ENCODE peak calls at places on chromosomes 16 and 17, in seven cellular contexts. One of them, this sample, is unnamed.

GRCh38 chr17:21027031-21027430 is 15.8 kb downstream of the USP22 start:
- DNase-seq in tibial artery: no peak
- DNase-seq in AG04450: no peak
- DNase-seq in gastrocnemius medialis: no peak
- DNase-seq in RWPE1: no peak
- DNase-seq in right lobe of liver: no peak
- DNase-seq in body of pancreas: no peak
- DNase-seq in this sample: no peak

GRCh38 chr17:38585805-38586529 is 19.8 kb downstream of the SRCIN1 start:
- DNase-seq in tibial artery: no peak
- DNase-seq in AG04450: no peak
- DNase-seq in gastrocnemius medialis: no peak
- DNase-seq in RWPE1: no peak
- DNase-seq in right lobe of liver: no peak
- DNase-seq in body of pancreas: no peak
- DNase-seq in this sample: no peak

GRCh38 chr17:28133562-28133970 is 91.1 kb downstream of the NLK start:
- DNase-seq in tibial artery: no peak
- DNase-seq in AG04450: no peak
- DNase-seq in gastrocnemius medialis: no peak
- DNase-seq in RWPE1: peak
- DNase-seq in right lobe of liver: no peak
- DNase-seq in body of pancreas: no peak
- DNase-seq in this sample: peak

GRCh38 chr16:71230122-71230845 is at the start of gene HYDIN:
- DNase-seq in tibial artery: no peak
- DNase-seq in AG04450: no peak
- DNase-seq in gastrocnemius medialis: no peak
- DNase-seq in RWPE1: peak
- DNase-seq in right lobe of liver: peak
- DNase-seq in body of pancreas: peak
- DNase-seq in this sample: peak

GRCh38 chr17:79873583-79873982 is 34.3 kb upstream of the CBX4 start:
- DNase-seq in tibial artery: no peak
- DNase-seq in AG04450: no peak
- DNase-seq in gastrocnemius medialis: no peak
- DNase-seq in RWPE1: no peak
- DNase-seq in right lobe of liver: no peak
- DNase-seq in body of pancreas: no peak
- DNase-seq in this sample: no peak

GRCh38 chr17:75077490-75078096 is 10.2 kb upstream of the SLC16A5 start:
- DNase-seq in tibial artery: peak
- DNase-seq in AG04450: no peak
- DNase-seq in gastrocnemius medialis: peak
- DNase-seq in RWPE1: no peak
- DNase-seq in right lobe of liver: peak
- DNase-seq in body of pancreas: peak
- DNase-seq in this sample: no peak

GRCh38 chr17:7478276-7479138 is 924 bp downstream of the ZBTB4 start:
- DNase-seq in tibial artery: peak
- DNase-seq in AG04450: no peak
- DNase-seq in gastrocnemius medialis: peak
- DNase-seq in RWPE1: peak
- DNase-seq in right lobe of liver: peak
- DNase-seq in body of pancreas: peak
- DNase-seq in this sample: no peak

GRCh38 chr17:45584092-45585036 is 93.8 kb upstream of the PLEKHM1 start:
- DNase-seq in tibial artery: peak
- DNase-seq in AG04450: no peak
- DNase-seq in gastrocnemius medialis: peak
- DNase-seq in RWPE1: peak
- DNase-seq in right lobe of liver: peak
- DNase-seq in body of pancreas: peak
- DNase-seq in this sample: no peak

DNA sequence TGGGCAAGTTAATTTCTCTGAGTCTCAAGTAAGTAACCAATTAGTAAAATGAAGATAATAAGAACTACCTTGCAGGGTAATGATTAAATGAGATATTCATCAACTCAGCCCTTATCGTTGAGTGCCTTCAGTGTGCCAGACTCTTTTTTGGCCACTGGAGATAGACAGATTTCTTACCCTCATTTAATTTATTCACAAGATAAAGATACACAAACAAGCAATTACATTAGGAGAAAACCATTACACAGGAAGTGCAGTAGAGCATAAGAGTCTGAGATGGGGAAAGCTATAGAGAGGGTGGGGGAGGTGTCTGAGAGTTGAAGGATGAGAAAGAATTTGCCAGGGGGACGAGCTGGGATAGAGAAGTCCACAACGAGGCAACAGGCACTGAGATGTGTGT is 72.5 kb upstream of the BCAR1 start:
- DNase-seq in tibial artery: no peak
- DNase-seq in AG04450: no peak
- DNase-seq in gastrocnemius medialis: no peak
- DNase-seq in RWPE1: no peak
- DNase-seq in right lobe of liver: no peak
- DNase-seq in body of pancreas: no peak
- DNase-seq in this sample: no peak
- H3K27ac ChIP-seq in tibial artery: no peak
- H3K27ac ChIP-seq in AG04450: no peak
- H3K27ac ChIP-seq in gastrocnemius medialis: no peak
- H3K27ac ChIP-seq in RWPE1: peak
- H3K27ac ChIP-seq in right lobe of liver: no peak
- H3K27ac ChIP-seq in body of pancreas: no peak
- H3K27ac ChIP-seq in this sample: peak

GRCh38 chr16:84893467-84893848 is 73.7 kb downstream of the CRISPLD2 start:
- DNase-seq in tibial artery: no peak
- DNase-seq in AG04450: no peak
- DNase-seq in gastrocnemius medialis: no peak
- DNase-seq in RWPE1: no peak
- DNase-seq in right lobe of liver: no peak
- DNase-seq in body of pancreas: no peak
- DNase-seq in this sample: no peak

GRCh38 chr16:84896847-84897246 is 77.1 kb downstream of the CRISPLD2 start:
- DNase-seq in tibial artery: no peak
- DNase-seq in AG04450: no peak
- DNase-seq in gastrocnemius medialis: no peak
- DNase-seq in RWPE1: no peak
- DNase-seq in right lobe of liver: no peak
- DNase-seq in body of pancreas: no peak
- DNase-seq in this sample: no peak

GRCh38 chr16:84893849-84894599 is 74.2 kb downstream of the CRISPLD2 start:
- DNase-seq in tibial artery: no peak
- DNase-seq in AG04450: no peak
- DNase-seq in gastrocnemius medialis: no peak
- DNase-seq in RWPE1: no peak
- DNase-seq in right lobe of liver: no peak
- DNase-seq in body of pancreas: no peak
- DNase-seq in this sample: no peak

GRCh38 chr16:84892097-84892496 is 72.3 kb downstream of the CRISPLD2 start:
- DNase-seq in tibial artery: no peak
- DNase-seq in AG04450: no peak
- DNase-seq in gastrocnemius medialis: no peak
- DNase-seq in RWPE1: no peak
- DNase-seq in right lobe of liver: no peak
- DNase-seq in body of pancreas: no peak
- DNase-seq in this sample: no peak

DNA sequence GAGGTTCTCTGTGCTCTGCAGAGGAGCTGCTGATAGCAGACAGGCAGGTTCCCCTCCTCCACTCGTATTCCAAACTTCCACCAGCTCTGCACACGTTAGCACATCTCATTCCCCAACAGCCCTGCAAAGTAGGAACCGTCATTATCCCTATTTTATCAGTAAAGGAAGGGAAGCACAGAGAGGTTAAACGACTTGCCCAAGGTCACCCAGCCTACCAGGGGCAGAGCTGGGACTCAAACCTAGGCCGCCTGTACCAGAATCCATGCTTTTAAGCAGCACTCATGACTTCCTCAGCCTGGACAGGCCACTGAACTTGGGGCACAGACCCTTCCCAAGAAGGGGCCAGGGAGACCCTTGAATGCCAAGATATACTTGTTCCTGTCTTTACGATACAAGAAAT is 75.2 kb downstream of the CRISPLD2 start:
- DNase-seq in tibial artery: no peak
- DNase-seq in AG04450: no peak
- DNase-seq in gastrocnemius medialis: no peak
- DNase-seq in RWPE1: no peak
- DNase-seq in right lobe of liver: no peak
- DNase-seq in body of pancreas: no peak
- DNase-seq in this sample: no peak
- H3K27ac ChIP-seq in tibial artery: no peak
- H3K27ac ChIP-seq in AG04450: no peak
- H3K27ac ChIP-seq in gastrocnemius medialis: no peak
- H3K27ac ChIP-seq in RWPE1: no peak
- H3K27ac ChIP-seq in right lobe of liver: no peak
- H3K27ac ChIP-seq in body of pancreas: no peak
- H3K27ac ChIP-seq in this sample: no peak

DNA sequence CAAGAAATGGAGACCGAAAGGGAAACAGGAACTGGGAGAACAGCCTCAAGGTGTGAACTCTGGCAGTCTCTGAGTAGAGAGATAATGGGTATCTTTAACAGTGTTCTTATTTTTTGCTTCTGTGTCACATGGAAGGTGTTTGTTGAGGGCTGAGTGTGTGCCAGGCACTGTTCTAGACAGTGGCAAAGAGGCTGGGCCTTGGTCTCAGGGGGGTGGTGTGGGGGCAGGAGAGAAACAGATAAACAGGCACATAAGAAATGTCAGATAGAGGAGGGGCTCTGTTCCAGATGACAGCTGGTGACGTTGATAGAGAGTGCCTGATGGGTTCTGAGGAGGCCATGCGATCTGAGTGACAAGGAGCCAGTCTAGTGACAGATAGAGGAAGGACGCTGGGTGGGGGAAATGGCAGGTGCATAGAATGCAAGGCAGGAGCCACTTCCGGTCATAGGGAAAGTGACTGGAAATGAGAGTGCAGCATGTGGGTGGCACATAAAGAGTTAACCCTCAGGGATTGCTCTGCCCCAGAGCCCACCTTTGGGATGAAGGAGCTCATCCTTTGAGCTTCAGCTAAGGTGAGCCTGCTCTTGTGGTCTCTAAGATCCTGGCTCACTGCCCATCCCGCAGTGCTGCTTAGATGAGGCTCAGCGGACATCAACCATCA is 33.9 kb downstream of the EPN2 start:
- DNase-seq in tibial artery: no peak
- DNase-seq in AG04450: no peak
- DNase-seq in gastrocnemius medialis: no peak
- DNase-seq in RWPE1: no peak
- DNase-seq in right lobe of liver: no peak
- DNase-seq in body of pancreas: no peak
- DNase-seq in this sample: no peak
- H3K27ac ChIP-seq in tibial artery: no peak
- H3K27ac ChIP-seq in AG04450: no peak
- H3K27ac ChIP-seq in gastrocnemius medialis: peak
- H3K27ac ChIP-seq in RWPE1: no peak
- H3K27ac ChIP-seq in right lobe of liver: no peak
- H3K27ac ChIP-seq in body of pancreas: peak
- H3K27ac ChIP-seq in this sample: no peak

GRCh38 chr16:48539485-48540221 is 70.3 kb downstream of the N4BP1 start:
- DNase-seq in tibial artery: no peak
- DNase-seq in AG04450: no peak
- DNase-seq in gastrocnemius medialis: no peak
- DNase-seq in RWPE1: no peak
- DNase-seq in right lobe of liver: no peak
- DNase-seq in body of pancreas: no peak
- DNase-seq in this sample: no peak
- H3K27ac ChIP-seq in tibial artery: no peak
- H3K27ac ChIP-seq in AG04450: no peak
- H3K27ac ChIP-seq in gastrocnemius medialis: no peak
- H3K27ac ChIP-seq in RWPE1: peak
- H3K27ac ChIP-seq in right lobe of liver: no peak
- H3K27ac ChIP-seq in body of pancreas: no peak
- H3K27ac ChIP-seq in this sample: no peak

This sample was measured in epithelial cell of prostate.